ENCODE peak calls at places on chromosome 14, in nine cellular contexts. J, F, S, M, B, Y, C, T and U are unnamed samples. For H3K9me3, the result is how much of the 10 kb centered on the place peaks cover.

GRCh38 chr14:97458302-97459137 is 661.3 kb downstream of the VRK1 start:
- DNase-seq in J (no peak), F (peak), S (peak), M (peak), B (peak), Y (no peak), C (no peak), T (peak), U (no peak)

GRCh38 chr14:68594737-68595380 is 198.0 kb downstream of the ZFP36L1 start:
- DNase-seq in J (no peak), F (no peak), S (no peak), M (no peak), B (no peak), Y (no peak), C (peak), T (no peak), U (peak)

GRCh38 chr14:75143761-75144527 is 17.1 kb upstream of the NEK9 start:
- DNase-seq in J (no peak), F (no peak), S (no peak), M (no peak), B (no peak), Y (no peak), C (no peak), T (no peak), U (no peak)

GRCh38 chr14:77098470-77099353 is 654 bp downstream of the CIPC start:
- DNase-seq in J (peak), F (peak), S (peak), M (peak), B (peak), Y (peak), C (peak), T (peak), U (peak)

GRCh38 chr14:52267501-52268190 is at the start of gene PTGDR:
- DNase-seq in J (no peak), F (peak), S (no peak), M (peak), B (peak), Y (no peak), C (no peak), T (peak), U (no peak)

GRCh38 chr14:68807148-68807600 is 14.3 kb upstream of the ZFP36L1 start:
- DNase-seq in J (no peak), F (no peak), S (peak), M (peak), B (peak), Y (peak), C (peak), T (no peak), U (no peak)

GRCh38 chr14:30656190-30656632 is 34.1 kb downstream of the SCFD1 start:
- DNase-seq in J (no peak), F (no peak), S (peak), M (no peak), B (no peak), Y (peak), C (no peak), T (peak), U (no peak)

GRCh38 chr14:56798447-56799326 is 11.6 kb downstream of the OTX2 start:
- DNase-seq in J (no peak), F (no peak), S (no peak), M (no peak), B (no peak), Y (no peak), C (no peak), T (no peak), U (no peak)

GRCh38 chr14:56487761-56488160 is 91.8 kb upstream of the TMEM260 start:
- DNase-seq in J (peak), F (no peak), S (no peak), M (no peak), B (no peak), Y (no peak), C (no peak), T (no peak), U (no peak)

GRCh38 chr14:104633276-104633861 is 28.8 kb upstream of the TMEM179 start:
- DNase-seq in J (no peak), F (no peak), S (no peak), M (no peak), B (no peak), Y (no peak), C (no peak), T (no peak), U (no peak)

GRCh38 chr14:104137297-104138097 is 890 bp upstream of the KIF26A start:
- DNase-seq in J (no peak), F (peak), S (peak), M (peak), B (peak), Y (peak), C (peak), T (peak), U (peak)

GRCh38 chr14:63770187-63770807 is 42.4 kb upstream of the SGPP1 start:
- DNase-seq in J (peak), F (no peak), S (peak), M (no peak), B (peak), Y (peak), C (no peak), T (peak), U (no peak)

GRCh38 chr14:67547224-67547780 is 14.2 kb downstream of the PLEKHH1 start:
- DNase-seq in J (peak), F (no peak), S (no peak), M (no peak), B (no peak), Y (no peak), C (no peak), T (no peak), U (peak)

GRCh38 chr14:92659765-92660561 is 88.5 kb downstream of the LGMN start:
- DNase-seq in J (no peak), F (no peak), S (peak), M (no peak), B (peak), Y (peak), C (no peak), T (no peak), U (no peak)

GRCh38 chr14:49920935-49921334 is 28.1 kb downstream of the ARF6 start:
- DNase-seq in J (no peak), F (no peak), S (no peak), M (no peak), B (no peak), Y (no peak), C (no peak), T (no peak), U (no peak)

GRCh38 chr14:101097109-101097793 is 193.7 kb upstream of the RTL1 start:
- DNase-seq in J (no peak), F (no peak), S (no peak), M (no peak), B (no peak), Y (no peak), C (no peak), T (no peak), U (no peak)

GRCh38 chr14:59187802-59188460 is 536 bp upstream of the DAAM1 start:
- DNase-seq in J (no peak), F (peak), S (peak), M (peak), B (peak), Y (peak), C (peak), T (peak), U (no peak)

GRCh38 chr14:73576391-73576790 is 7.4 kb downstream of the ACOT2 start:
- DNase-seq in J (peak), F (no peak), S (no peak), M (no peak), B (no peak), Y (no peak), C (no peak), T (no peak), U (no peak)

GRCh38 chr14:105137481-105138020 is 31.0 kb downstream of the JAG2 start:
- DNase-seq in J (no peak), F (peak), S (no peak), M (no peak), B (no peak), Y (no peak), C (peak), T (no peak), U (peak)

GRCh38 chr14:55577229-55577628 is 2.8 kb upstream of the KTN1 start:
- DNase-seq in J (peak), F (no peak), S (no peak), M (no peak), B (no peak), Y (no peak), C (no peak), T (no peak), U (no peak)

DNA sequence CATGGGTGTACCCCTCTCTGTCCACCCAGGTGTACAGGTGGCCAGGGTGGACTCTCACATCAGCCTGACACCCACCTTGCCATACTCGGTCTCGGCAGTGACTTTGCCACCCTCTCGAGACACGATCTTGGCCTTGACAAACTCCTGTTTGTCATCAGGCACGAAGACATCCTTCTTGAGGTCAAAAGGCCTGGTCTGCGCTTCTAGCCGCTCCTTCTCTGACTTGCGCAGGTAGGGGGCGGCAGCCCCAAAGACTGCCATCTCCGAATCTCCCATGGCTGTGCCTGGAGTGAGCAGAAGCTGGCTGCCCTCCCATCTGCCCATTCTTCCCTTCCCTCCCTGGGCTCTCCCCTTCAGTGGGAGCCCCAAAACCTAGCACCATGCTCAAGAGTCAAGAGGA is 2.0 kb downstream of the MYH7 start:
- DNase-seq in J (no peak), F (no peak), S (no peak), M (peak), B (peak), Y (no peak), C (peak), T (no peak), U (peak)
- H3K4me3 ChIP-seq in J (no peak), F (no peak), S (no peak), M (peak), B (no peak), Y (no peak), C (no peak), T (no peak), U (no peak)

DNA sequence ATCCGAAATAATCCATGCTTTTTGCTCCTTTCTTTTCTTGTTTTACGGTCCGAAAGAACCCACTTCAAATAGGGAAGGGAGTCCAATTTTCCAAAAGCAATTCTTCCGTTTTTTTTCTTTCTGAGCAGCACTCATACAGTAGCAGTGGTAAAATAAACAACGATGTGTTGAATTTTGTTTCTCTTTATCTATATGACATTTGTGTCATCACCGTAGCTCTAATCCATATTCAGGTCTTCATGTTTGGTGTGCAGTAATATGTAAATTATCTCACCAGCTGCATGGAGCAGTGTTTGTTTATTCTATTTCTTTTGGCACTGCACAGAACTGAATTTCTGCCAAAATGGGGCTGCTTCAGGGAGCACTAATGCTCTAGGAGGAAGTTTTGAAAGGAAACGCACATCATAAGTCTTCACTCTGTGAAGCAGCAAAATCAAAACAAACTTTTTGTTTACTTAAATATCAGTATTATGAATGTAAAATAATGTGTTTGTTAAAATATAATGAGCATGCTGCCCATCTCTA is 130.0 kb upstream of the NPAS3 start:
- DNase-seq in J (no peak), F (no peak), S (peak), M (no peak), B (peak), Y (no peak), C (no peak), T (no peak), U (no peak)
- H3K9me3 ChIP-seq in J (under half), F (under half), S (under half), M (under half), B (under half), Y (under half), C (under half), T (under half), U (under half)

DNA sequence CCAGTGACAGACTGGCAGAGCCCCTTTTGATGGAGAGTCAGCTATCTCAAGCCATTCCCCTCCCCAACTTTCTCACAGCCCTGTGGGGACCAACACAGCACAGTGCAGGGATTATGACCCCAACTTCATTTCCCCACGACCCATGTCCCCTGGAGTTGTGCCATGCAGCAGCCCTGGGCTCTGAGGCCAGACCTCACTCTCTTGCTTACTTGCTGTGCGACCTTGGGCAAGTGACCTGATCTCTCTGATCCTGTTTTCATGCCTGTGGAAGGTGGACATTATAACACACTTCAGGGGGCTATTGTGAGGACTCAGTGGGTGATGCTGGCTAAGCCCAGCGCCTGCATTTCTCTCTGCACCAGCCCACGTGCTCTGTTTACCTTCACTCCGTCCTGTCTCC is 14.1 kb downstream of the OTUB2 start:
- DNase-seq in J (no peak), F (no peak), S (no peak), M (no peak), B (no peak), Y (no peak), C (no peak), T (no peak), U (no peak)
- TF ChIP-seq CTCF in J (no peak), F (no peak), S (no peak), M (no peak), B (no peak), Y (no peak), C (no peak), T (no peak), U (no peak)

DNA sequence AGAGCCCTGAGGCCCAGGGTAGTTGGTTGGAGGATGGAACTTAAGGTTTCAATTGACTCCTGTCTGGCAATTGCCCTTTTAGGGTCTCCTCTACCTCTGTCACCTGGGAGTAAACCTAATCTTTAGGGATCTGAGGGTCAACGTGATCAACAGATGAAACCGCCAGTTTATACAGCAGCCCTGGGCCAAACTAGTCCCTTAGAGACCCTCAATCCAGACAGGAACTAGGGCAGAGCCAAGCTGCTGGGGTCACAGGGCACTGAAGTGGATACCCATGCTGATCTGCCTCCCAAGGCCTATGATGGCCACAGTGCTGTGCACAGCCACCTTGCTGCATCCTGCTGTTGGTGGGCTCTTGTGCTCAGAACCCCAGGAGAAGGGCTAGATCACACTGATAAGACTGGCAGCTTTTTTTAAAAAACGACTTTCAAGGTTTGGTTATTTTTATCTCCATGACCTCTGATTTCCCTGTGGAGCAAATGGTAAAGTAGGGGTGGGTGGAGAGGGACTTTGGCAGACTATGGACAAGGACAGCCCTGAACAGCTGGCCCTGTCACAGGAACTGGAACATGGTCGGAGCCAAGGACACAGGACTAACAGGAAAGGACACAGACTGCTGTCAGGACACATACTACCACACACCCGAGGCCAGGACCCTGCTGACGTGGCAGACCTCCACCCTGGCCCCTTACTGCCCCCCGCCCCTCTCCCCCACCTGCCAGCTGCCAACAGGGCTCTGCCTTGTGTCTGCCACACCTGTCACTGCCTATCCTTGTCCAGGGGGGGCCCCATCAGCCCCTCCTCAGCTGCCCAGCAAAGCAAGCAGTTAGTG is 474 bp downstream of the FITM1 start:
- DNase-seq in J (no peak), F (peak), S (peak), M (peak), B (peak), Y (no peak), C (no peak), T (no peak), U (no peak)
- H3K4me3 ChIP-seq in J (no peak), F (no peak), S (no peak), M (peak), B (peak), Y (no peak), C (no peak), T (no peak), U (no peak)

GRCh38 chr14:70339039-70339438 is 20.4 kb downstream of the COX16 start:
- DNase-seq in J (no peak), F (no peak), S (no peak), M (no peak), B (no peak), Y (no peak), C (no peak), T (no peak), U (no peak)

GRCh38 chr14:70339970-70340369 is 19.5 kb downstream of the COX16 start:
- DNase-seq in J (no peak), F (no peak), S (no peak), M (no peak), B (no peak), Y (no peak), C (no peak), T (no peak), U (no peak)

GRCh38 chr14:70333703-70334102 is 25.8 kb downstream of the COX16 start:
- DNase-seq in J (no peak), F (no peak), S (no peak), M (no peak), B (no peak), Y (no peak), C (no peak), T (no peak), U (no peak)

GRCh38 chr14:70343141-70343540 is 16.3 kb downstream of the COX16 start:
- DNase-seq in J (no peak), F (no peak), S (no peak), M (no peak), B (no peak), Y (no peak), C (no peak), T (no peak), U (no peak)

DNA sequence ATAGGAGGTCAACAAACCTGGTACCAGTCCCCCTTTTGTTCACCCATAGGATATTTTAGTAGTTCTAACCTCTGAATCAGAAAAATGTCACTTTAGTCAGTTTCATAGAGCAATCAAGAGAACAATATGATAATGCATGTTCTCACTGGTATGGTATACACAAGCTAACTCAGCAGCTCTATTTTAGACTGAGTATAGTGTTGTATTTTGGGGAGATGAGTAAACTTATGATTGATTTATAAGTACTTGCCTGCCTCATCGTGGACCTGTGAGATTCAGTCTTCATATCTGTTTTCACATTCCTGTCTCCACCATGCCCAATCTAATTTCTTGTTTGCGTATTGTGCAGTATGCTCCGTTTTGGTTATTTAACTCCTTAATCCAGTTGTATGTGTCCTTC is 20.9 kb downstream of the COX16 start:
- DNase-seq in J (no peak), F (no peak), S (no peak), M (no peak), B (no peak), Y (no peak), C (no peak), T (no peak), U (no peak)
- H3K9me3 ChIP-seq in J (under half), F (under half), S (under half), M (under half), B (under half), Y (under half), C (under half), T (under half), U (under half)